ENCODE peak calls at places on chromosomes 11 and 22, in seven cellular contexts. One of them, this sample, is unnamed.
A peak's percentile ranks its signal among the peaks of the same experiment; 100 is the strongest.

GRCh38 chr11:111797145-111797581 is 31.0 kb upstream of the PPP2R1B start:
- DNase-seq in neuronal stem cell: no peak
- DNase-seq in NCI-H1436: peak; percentile 11
- DNase-seq in fibroblast of lung: peak; percentile 41
- DNase-seq in neural crest cell: no peak
- DNase-seq in glutamatergic neuron: no peak
- DNase-seq in hypothalamus: no peak
- DNase-seq in this sample: no peak

GRCh38 chr11:2677127-2677526 is 22.7 kb downstream of the KCNQ1OT1 start:
- DNase-seq in neural crest cell: no peak
- DNase-seq in NCI-H1436: no peak
- DNase-seq in neuronal stem cell: no peak
- DNase-seq in hypothalamus: no peak
- DNase-seq in fibroblast of lung: no peak
- DNase-seq in glutamatergic neuron: no peak
- DNase-seq in this sample: peak; percentile 30

GRCh38 chr22:44312766-44313165 is at the start of gene SHISAL1:
- DNase-seq in neural crest cell: no peak
- DNase-seq in hypothalamus: no peak
- DNase-seq in glutamatergic neuron: no peak
- DNase-seq in fibroblast of lung: peak; percentile 74
- DNase-seq in NCI-H1436: no peak
- DNase-seq in neuronal stem cell: no peak
- DNase-seq in this sample: no peak

GRCh38 chr22:27800250-27801131 is 1.1 kb downstream of the MN1 start:
- DNase-seq in NCI-H1436: no peak
- DNase-seq in glutamatergic neuron: peak; percentile 30
- DNase-seq in hypothalamus: no peak
- DNase-seq in fibroblast of lung: peak; percentile 70
- DNase-seq in neural crest cell: peak; percentile 20
- DNase-seq in neuronal stem cell: peak; percentile 59
- DNase-seq in this sample: no peak

GRCh38 chr22:42926034-42926433 is 69.0 kb upstream of the ARFGAP3 start:
- DNase-seq in neuronal stem cell: no peak
- DNase-seq in fibroblast of lung: peak; percentile 32
- DNase-seq in hypothalamus: no peak
- DNase-seq in NCI-H1436: no peak
- DNase-seq in neural crest cell: no peak
- DNase-seq in glutamatergic neuron: no peak
- DNase-seq in this sample: no peak

GRCh38 chr22:44571566-44572413 is 73.8 kb upstream of the RTL6 start:
- DNase-seq in fibroblast of lung: no peak
- DNase-seq in glutamatergic neuron: no peak
- DNase-seq in NCI-H1436: no peak
- DNase-seq in neural crest cell: no peak
- DNase-seq in hypothalamus: no peak
- DNase-seq in neuronal stem cell: no peak
- DNase-seq in this sample: no peak

GRCh38 chr11:33207408-33207985 is 46.2 kb upstream of the CSTF3 start:
- DNase-seq in NCI-H1436: no peak
- DNase-seq in neural crest cell: no peak
- DNase-seq in fibroblast of lung: peak; percentile 54
- DNase-seq in glutamatergic neuron: no peak
- DNase-seq in hypothalamus: no peak
- DNase-seq in neuronal stem cell: no peak
- DNase-seq in this sample: no peak

GRCh38 chr11:34644669-34645406 is 23.9 kb downstream of the EHF start:
- DNase-seq in NCI-H1436: no peak
- DNase-seq in neuronal stem cell: no peak
- DNase-seq in hypothalamus: no peak
- DNase-seq in neural crest cell: no peak
- DNase-seq in glutamatergic neuron: no peak
- DNase-seq in fibroblast of lung: peak; percentile 90
- DNase-seq in this sample: no peak

GRCh38 chr11:78350646-78351165 is 66.9 kb downstream of the GAB2 start:
- DNase-seq in neuronal stem cell: no peak
- DNase-seq in glutamatergic neuron: no peak
- DNase-seq in hypothalamus: no peak
- DNase-seq in neural crest cell: no peak
- DNase-seq in fibroblast of lung: peak; percentile 67
- DNase-seq in NCI-H1436: no peak
- DNase-seq in this sample: no peak

GRCh38 chr11:33515347-33515746 is 185.3 kb downstream of the C11orf91 start:
- DNase-seq in neuronal stem cell: no peak
- DNase-seq in neural crest cell: no peak
- DNase-seq in hypothalamus: no peak
- DNase-seq in glutamatergic neuron: no peak
- DNase-seq in fibroblast of lung: peak; percentile 62
- DNase-seq in NCI-H1436: no peak
- DNase-seq in this sample: no peak

GRCh38 chr11:12871788-12872321 is 137.3 kb upstream of the RASSF10 start:
- DNase-seq in NCI-H1436: no peak
- DNase-seq in glutamatergic neuron: no peak
- DNase-seq in hypothalamus: no peak
- DNase-seq in neural crest cell: no peak
- DNase-seq in neuronal stem cell: no peak
- DNase-seq in fibroblast of lung: peak; percentile 57
- DNase-seq in this sample: no peak

GRCh38 chr11:7512525-7513209 is 1.1 kb upstream of the PPFIBP2 start:
- DNase-seq in fibroblast of lung: no peak
- DNase-seq in neuronal stem cell: no peak
- DNase-seq in hypothalamus: no peak
- DNase-seq in neural crest cell: peak; percentile 1
- DNase-seq in glutamatergic neuron: no peak
- DNase-seq in NCI-H1436: no peak
- DNase-seq in this sample: no peak

GRCh38 chr22:35870517-35871275 is 153.0 kb downstream of the APOL5 start:
- DNase-seq in glutamatergic neuron: no peak
- DNase-seq in NCI-H1436: no peak
- DNase-seq in hypothalamus: no peak
- DNase-seq in neural crest cell: no peak
- DNase-seq in neuronal stem cell: no peak
- DNase-seq in fibroblast of lung: no peak
- DNase-seq in this sample: no peak

GRCh38 chr22:28857288-28857687 is 26.1 kb upstream of the ZNRF3 start:
- DNase-seq in hypothalamus: no peak
- DNase-seq in glutamatergic neuron: no peak
- DNase-seq in NCI-H1436: no peak
- DNase-seq in neuronal stem cell: no peak
- DNase-seq in neural crest cell: no peak
- DNase-seq in fibroblast of lung: no peak
- DNase-seq in this sample: no peak

GRCh38 chr11:82365351-82365750 is 368.3 kb downstream of the FAM181B start:
- DNase-seq in neural crest cell: no peak
- DNase-seq in neuronal stem cell: no peak
- DNase-seq in hypothalamus: no peak
- DNase-seq in glutamatergic neuron: no peak
- DNase-seq in NCI-H1436: no peak
- DNase-seq in fibroblast of lung: no peak
- DNase-seq in this sample: no peak

GRCh38 chr22:39431216-39431801 is 25.5 kb upstream of the MGAT3 start:
- DNase-seq in fibroblast of lung: no peak
- DNase-seq in NCI-H1436: no peak
- DNase-seq in hypothalamus: no peak
- DNase-seq in glutamatergic neuron: no peak
- DNase-seq in neuronal stem cell: no peak
- DNase-seq in neural crest cell: no peak
- DNase-seq in this sample: no peak

GRCh38 chr11:72983560-72983959 is 158.6 kb downstream of the FCHSD2 start:
- DNase-seq in fibroblast of lung: no peak
- DNase-seq in glutamatergic neuron: no peak
- DNase-seq in NCI-H1436: no peak
- DNase-seq in hypothalamus: no peak
- DNase-seq in neural crest cell: no peak
- DNase-seq in neuronal stem cell: no peak
- DNase-seq in this sample: no peak

GRCh38 chr11:28618426-28618825 is 510.2 kb downstream of the METTL15 start:
- DNase-seq in hypothalamus: no peak
- DNase-seq in NCI-H1436: no peak
- DNase-seq in glutamatergic neuron: no peak
- DNase-seq in neural crest cell: no peak
- DNase-seq in fibroblast of lung: peak; percentile 15
- DNase-seq in neuronal stem cell: no peak
- DNase-seq in this sample: no peak

GRCh38 chr11:108269583-108269982 is 46.7 kb downstream of the ATM start:
- DNase-seq in neural crest cell: no peak
- DNase-seq in fibroblast of lung: no peak
- DNase-seq in neuronal stem cell: no peak
- DNase-seq in NCI-H1436: no peak
- DNase-seq in glutamatergic neuron: no peak
- DNase-seq in hypothalamus: no peak
- DNase-seq in this sample: no peak

GRCh38 chr22:43004362-43005035 is 10.4 kb downstream of the PACSIN2 start:
- DNase-seq in fibroblast of lung: peak; percentile 81
- DNase-seq in glutamatergic neuron: no peak
- DNase-seq in neuronal stem cell: no peak
- DNase-seq in hypothalamus: no peak
- DNase-seq in NCI-H1436: no peak
- DNase-seq in neural crest cell: no peak
- DNase-seq in this sample: peak; percentile 43

GRCh38 chr11:11916981-11917399 is 75.2 kb downstream of the USP47 start:
- DNase-seq in NCI-H1436: no peak
- DNase-seq in hypothalamus: no peak
- DNase-seq in glutamatergic neuron: no peak
- DNase-seq in neural crest cell: no peak
- DNase-seq in fibroblast of lung: peak; percentile 95
- DNase-seq in neuronal stem cell: no peak
- DNase-seq in this sample: no peak

GRCh38 chr11:17164361-17165246 is 43.2 kb downstream of the PIK3C2A start:
- DNase-seq in neural crest cell: no peak
- DNase-seq in neuronal stem cell: no peak
- DNase-seq in fibroblast of lung: no peak
- DNase-seq in hypothalamus: no peak
- DNase-seq in NCI-H1436: no peak
- DNase-seq in glutamatergic neuron: no peak
- DNase-seq in this sample: no peak

GRCh38 chr11:3615998-3616397 is 25.8 kb downstream of the ART5 start:
- DNase-seq in NCI-H1436: no peak
- DNase-seq in neural crest cell: no peak
- DNase-seq in neuronal stem cell: no peak
- DNase-seq in glutamatergic neuron: no peak
- DNase-seq in hypothalamus: no peak
- DNase-seq in fibroblast of lung: no peak
- DNase-seq in this sample: no peak

GRCh38 chr11:88043149-88043548 is 132.1 kb downstream of the RAB38 start:
- DNase-seq in glutamatergic neuron: no peak
- DNase-seq in NCI-H1436: no peak
- DNase-seq in hypothalamus: no peak
- DNase-seq in fibroblast of lung: no peak
- DNase-seq in neural crest cell: no peak
- DNase-seq in neuronal stem cell: no peak
- DNase-seq in this sample: no peak

GRCh38 chr11:122721964-122722266 is 66.4 kb downstream of the UBASH3B start:
- DNase-seq in NCI-H1436: no peak
- DNase-seq in glutamatergic neuron: no peak
- DNase-seq in neural crest cell: no peak
- DNase-seq in hypothalamus: no peak
- DNase-seq in neuronal stem cell: no peak
- DNase-seq in fibroblast of lung: peak; percentile 87
- DNase-seq in this sample: no peak

This sample was measured in SK-N-DZ.